ENCODE peak calls at places on chromosomes 11 and 22, in six cellular contexts. N is IMR-90, P is H9, S is trophoblast cell, X is H1, K is mesenchymal stem cell. W is an unnamed sample.
A peak's percentile ranks its signal among the peaks of the same experiment; 100 is the strongest.

GRCh38 chr11:9657531-9657930 is 6.3 kb upstream of the SWAP70 start:
- DNase-seq in N (no peak), P (no peak), S (no peak), X (no peak), K (no peak), W (no peak)

GRCh38 chr11:45560153-45560934 is 105.1 kb downstream of the CHST1 start:
- DNase-seq in N (no peak), P (no peak), S (no peak), X (no peak), K (no peak), W (no peak)

GRCh38 chr11:70547386-70547785 is 149.1 kb downstream of the CTTN start:
- DNase-seq in N (no peak), P (no peak), S (no peak), X (no peak), K (no peak), W (no peak)

GRCh38 chr22:41927813-41928212 is 1.2 kb upstream of the TNFRSF13C start:
- DNase-seq in N (no peak), P (no peak), S (peak; percentile 22), X (no peak), K (no peak), W (no peak)

GRCh38 chr22:33105501-33105911 is 47.3 kb upstream of the SYN3 start:
- DNase-seq in N (peak; percentile 28), P (no peak), S (peak; percentile 73), X (no peak), K (peak; percentile 28), W (no peak)

GRCh38 chr11:86515297-86516094 is 140.8 kb downstream of the CCDC81 start:
- DNase-seq in N (peak; percentile 91), P (no peak), S (peak; percentile 72), X (no peak), K (peak; percentile 95), W (no peak)

GRCh38 chr11:128201801-128202200 is 385.6 kb downstream of the ETS1 start:
- DNase-seq in N (no peak), P (no peak), S (no peak), X (no peak), K (no peak), W (no peak)

GRCh38 chr11:8830641-8831040 is 80.3 kb upstream of the AKIP1 start:
- DNase-seq in N (no peak), P (no peak), S (no peak), X (no peak), K (no peak), W (no peak)

GRCh38 chr22:28231423-28231822 is 312.4 kb upstream of the PITPNB start:
- DNase-seq in N (peak; percentile 52), P (no peak), S (no peak), X (no peak), K (peak; percentile 65), W (peak; percentile 33)

GRCh38 chr11:19218216-19218615 is 16.4 kb upstream of the CSRP3 start:
- DNase-seq in N (no peak), P (no peak), S (no peak), X (no peak), K (no peak), W (no peak)

GRCh38 chr11:45677811-45678515 is 12.5 kb upstream of the CHST1 start:
- DNase-seq in N (no peak), P (no peak), S (no peak), X (no peak), K (no peak), W (no peak)

GRCh38 chr11:44255406-44256071 is 54.4 kb downstream of the ALX4 start:
- DNase-seq in N (no peak), P (no peak), S (peak; percentile 78), X (no peak), K (no peak), W (no peak)

GRCh38 chr11:108713076-108713790 is 48.4 kb downstream of the DDX10 start:
- DNase-seq in N (peak; percentile 73), P (no peak), S (no peak), X (no peak), K (peak; percentile 79), W (no peak)

GRCh38 chr11:78646564-78647185 is 72.0 kb upstream of the NARS2 start:
- DNase-seq in N (peak; percentile 49), P (peak; percentile 56), S (peak; percentile 87), X (no peak), K (peak; percentile 47), W (peak; percentile 46)

GRCh38 chr11:20162824-20163777 is 2.8 kb upstream of the DBX1 start:
- DNase-seq in N (peak; percentile 18), P (peak; percentile 66), S (peak; percentile 7), X (no peak), K (peak; percentile 45), W (peak; percentile 73)

GRCh38 chr11:96447711-96448110 is 57.9 kb downstream of the JRKL start:
- DNase-seq in N (no peak), P (no peak), S (no peak), X (no peak), K (no peak), W (no peak)

GRCh38 chr11:96448225-96448624 is 58.4 kb downstream of the JRKL start:
- DNase-seq in N (no peak), P (no peak), S (no peak), X (no peak), K (no peak), W (no peak)

GRCh38 chr11:96447208-96447607 is 57.4 kb downstream of the JRKL start:
- DNase-seq in N (no peak), P (no peak), S (no peak), X (no peak), K (no peak), W (no peak)
- H2BK120ac ChIP-seq in N (no peak overlapping the region), P (no peak overlapping the region), S (no peak overlapping the region), X (no peak overlapping the region), K (no peak overlapping the region), W (no peak overlapping the region)

DNA sequence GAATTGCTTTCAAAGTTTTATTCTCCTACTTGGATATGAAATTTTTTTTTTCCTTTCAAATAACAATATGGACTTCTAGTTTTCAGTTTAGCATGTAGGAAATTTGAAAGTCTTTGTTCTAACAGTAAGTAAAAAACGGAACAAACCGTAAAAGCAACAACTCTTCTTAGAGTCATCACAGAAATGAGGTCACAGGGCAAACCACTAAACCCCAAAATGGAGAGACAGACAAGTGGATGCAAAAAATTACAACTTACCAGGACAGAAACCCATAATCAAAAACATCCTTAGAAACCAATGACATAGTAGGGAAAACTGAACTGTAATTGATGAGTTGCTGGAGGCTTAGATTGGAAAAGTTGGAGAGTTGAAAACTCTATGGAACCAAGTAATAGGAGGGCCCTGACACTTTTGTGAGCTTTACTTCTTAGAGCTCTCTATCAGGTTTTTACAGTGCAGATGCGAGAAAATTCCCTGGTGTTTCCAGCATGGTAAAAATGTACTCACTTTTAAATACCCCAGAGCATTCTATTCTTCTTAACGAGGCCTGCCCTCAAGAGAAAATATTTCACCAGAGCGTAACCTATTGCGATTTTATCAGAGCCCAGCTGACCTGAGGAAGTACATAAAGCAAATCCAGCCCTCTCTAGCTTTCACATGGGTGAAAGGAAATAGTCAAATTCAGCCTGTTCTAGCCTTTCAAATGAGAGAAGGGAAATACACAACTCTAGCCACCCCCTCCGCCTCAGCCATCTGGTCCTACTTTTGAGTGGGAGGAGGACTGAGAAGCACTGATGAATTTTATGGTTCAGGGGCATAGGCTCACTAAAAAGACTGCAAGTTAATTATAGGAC is 39.2 kb downstream of the CASP12 start:
- DNase-seq in N (no peak), P (no peak), S (peak; percentile 76), X (no peak), K (peak; percentile 7), W (no peak)
- H3K14ac ChIP-seq in N (no peak overlapping the region), P (no peak overlapping the region), S (no peak overlapping the region), X (no peak overlapping the region), K (no peak overlapping the region), W (no peak overlapping the region)

GRCh38 chr11:24731554-24731953 is 234.7 kb downstream of the LUZP2 start:
- DNase-seq in N (no peak), P (no peak), S (no peak), X (no peak), K (no peak), W (no peak)
- H2BK120ac ChIP-seq in N (no peak overlapping the region), P (no peak overlapping the region), S (no peak overlapping the region), X (no peak overlapping the region), K (no peak overlapping the region), W (no peak overlapping the region)

GRCh38 chr11:65701686-65702085 is 10.4 kb upstream of the KAT5 start:
- DNase-seq in N (no peak), P (no peak), S (no peak), X (no peak), K (no peak), W (no peak)
- H3K14ac ChIP-seq in N (no peak overlapping the region), P (no peak overlapping the region), S (no peak overlapping the region), X (no peak overlapping the region), K (no peak overlapping the region), W (no peak overlapping the region)

DNA sequence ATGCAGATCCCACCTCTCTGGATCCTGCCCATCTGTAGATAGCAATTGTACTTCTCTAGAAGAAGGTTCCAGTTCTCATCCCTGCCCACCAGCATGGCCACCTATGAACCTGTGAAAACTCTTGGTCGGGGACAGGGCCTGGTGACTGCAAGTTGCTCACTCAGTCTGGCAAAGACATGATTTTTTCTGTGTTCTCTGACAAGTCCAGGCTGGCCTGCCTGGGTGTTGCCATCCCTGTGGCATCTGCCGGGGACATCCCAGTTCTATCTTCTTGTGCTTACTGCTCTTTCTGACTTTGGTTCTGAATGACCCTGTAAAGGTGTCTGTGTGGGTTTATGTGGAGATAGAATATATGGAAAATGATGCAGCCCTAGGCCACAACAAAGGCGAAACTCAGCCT is 545.8 kb downstream of the INSC start:
- DNase-seq in N (no peak), P (no peak), S (no peak), X (no peak), K (no peak), W (no peak)
- H2BK120ac ChIP-seq in N (peak overlapping the region; percentile 30), P (no peak overlapping the region), S (no peak overlapping the region), X (no peak overlapping the region), K (no peak overlapping the region), W (no peak overlapping the region)

GRCh38 chr11:1228183-1228821 is 5.4 kb downstream of the MUC5B start:
- DNase-seq in N (no peak), P (peak; percentile 30), S (no peak), X (no peak), K (no peak), W (no peak)
- H3K14ac ChIP-seq in N (no peak overlapping the region), P (no peak overlapping the region), S (no peak overlapping the region), X (no peak overlapping the region), K (no peak overlapping the region), W (no peak overlapping the region)

GRCh38 chr11:101428918-101429317 is 154.9 kb downstream of the TRPC6 start:
- DNase-seq in N (peak; percentile 54), P (peak; percentile 43), S (peak; percentile 39), X (no peak), K (peak; percentile 57), W (no peak)

GRCh38 chr11:101434241-101434640 is 149.6 kb downstream of the TRPC6 start:
- DNase-seq in N (no peak), P (no peak), S (no peak), X (no peak), K (no peak), W (no peak)

GRCh38 chr11:101435406-101435805 is 148.4 kb downstream of the TRPC6 start:
- DNase-seq in N (no peak), P (no peak), S (no peak), X (no peak), K (no peak), W (no peak)

GRCh38 chr11:101430236-101430635 is 153.6 kb downstream of the TRPC6 start:
- DNase-seq in N (no peak), P (no peak), S (no peak), X (no peak), K (no peak), W (no peak)

GRCh38 chr11:101429708-101430107 is 154.1 kb downstream of the TRPC6 start:
- DNase-seq in N (no peak), P (no peak), S (no peak), X (no peak), K (peak; percentile 43), W (no peak)
- H2BK120ac ChIP-seq in N (no peak overlapping the region), P (no peak overlapping the region), S (no peak overlapping the region), X (no peak overlapping the region), K (no peak overlapping the region), W (no peak overlapping the region)